ENCODE peak calls at places on chromosomes 2 and 18, in eight cellular contexts. Z is fibroblast of lung; U is lower lobe of right lung; Q is psoas muscle; F is GM23248; E is CD8-positive, alpha-beta memory T cell; I is breast epithelium; C is cardiac muscle cell. W is an unnamed sample.
A peak's percentile ranks its signal among the peaks of the same experiment; 100 is the strongest.

GRCh38 chr2:217399288-217399687 is 539.4 kb upstream of the TNP1 start:
- DNase-seq in I (no peak), E (no peak), C (no peak), Q (no peak), U (no peak), F (peak; percentile 61), Z (peak; percentile 95), W (no peak)

GRCh38 chr2:52862801-52863200 is 904.8 kb upstream of the CHAC2 start:
- DNase-seq in C (no peak), Q (no peak), U (no peak), F (peak; percentile 14), E (no peak), Z (peak; percentile 87), I (no peak), W (no peak)

GRCh38 chr18:42039396-42039795 is 84.4 kb downstream of the PIK3C3 start:
- DNase-seq in F (no peak), U (no peak), C (no peak), Z (no peak), I (no peak), E (no peak), Q (no peak), W (no peak)

GRCh38 chr2:69375494-69376353 is 11.3 kb downstream of the GFPT1 start:
- DNase-seq in C (peak; percentile 58), Z (peak; percentile 27), I (no peak), F (peak; percentile 63), Q (no peak), E (no peak), U (no peak), W (no peak)

GRCh38 chr2:19576411-19576810 is 218.0 kb upstream of the OSR1 start:
- DNase-seq in F (no peak), I (no peak), Z (no peak), U (no peak), Q (no peak), C (no peak), E (no peak), W (no peak)

GRCh38 chr2:81073412-81073811 is 768.9 kb upstream of the LRRTM1 start:
- DNase-seq in U (no peak), Z (no peak), I (no peak), E (no peak), Q (no peak), C (no peak), F (no peak), W (no peak)

GRCh38 chr2:144832048-144832447 is 312.1 kb upstream of the ZEB2 start:
- DNase-seq in E (no peak), Q (no peak), C (peak; percentile 13), U (no peak), F (no peak), I (no peak), Z (no peak), W (no peak)

GRCh38 chr18:58669731-58670379 is 1.4 kb upstream of the MALT1 start:
- DNase-seq in F (peak; percentile 59), I (no peak), Q (no peak), C (no peak), Z (peak; percentile 92), E (no peak), U (no peak), W (no peak)

GRCh38 chr18:987325-988186 is 82.9 kb downstream of the ADCYAP1 start:
- DNase-seq in F (peak; percentile 60), I (no peak), Q (no peak), Z (peak; percentile 95), U (no peak), E (no peak), C (peak; percentile 92), W (no peak)

GRCh38 chr2:105179469-105180372 is 61.8 kb upstream of the GPR45 start:
- DNase-seq in E (no peak), Z (peak; percentile 84), I (no peak), F (peak; percentile 75), U (peak; percentile 54), Q (no peak), C (peak; percentile 87), W (peak; percentile 31)

GRCh38 chr2:227052879-227053278 is 111.1 kb downstream of the COL4A4 start:
- DNase-seq in E (no peak), C (no peak), I (no peak), F (no peak), Q (no peak), U (no peak), Z (no peak), W (no peak)

DNA sequence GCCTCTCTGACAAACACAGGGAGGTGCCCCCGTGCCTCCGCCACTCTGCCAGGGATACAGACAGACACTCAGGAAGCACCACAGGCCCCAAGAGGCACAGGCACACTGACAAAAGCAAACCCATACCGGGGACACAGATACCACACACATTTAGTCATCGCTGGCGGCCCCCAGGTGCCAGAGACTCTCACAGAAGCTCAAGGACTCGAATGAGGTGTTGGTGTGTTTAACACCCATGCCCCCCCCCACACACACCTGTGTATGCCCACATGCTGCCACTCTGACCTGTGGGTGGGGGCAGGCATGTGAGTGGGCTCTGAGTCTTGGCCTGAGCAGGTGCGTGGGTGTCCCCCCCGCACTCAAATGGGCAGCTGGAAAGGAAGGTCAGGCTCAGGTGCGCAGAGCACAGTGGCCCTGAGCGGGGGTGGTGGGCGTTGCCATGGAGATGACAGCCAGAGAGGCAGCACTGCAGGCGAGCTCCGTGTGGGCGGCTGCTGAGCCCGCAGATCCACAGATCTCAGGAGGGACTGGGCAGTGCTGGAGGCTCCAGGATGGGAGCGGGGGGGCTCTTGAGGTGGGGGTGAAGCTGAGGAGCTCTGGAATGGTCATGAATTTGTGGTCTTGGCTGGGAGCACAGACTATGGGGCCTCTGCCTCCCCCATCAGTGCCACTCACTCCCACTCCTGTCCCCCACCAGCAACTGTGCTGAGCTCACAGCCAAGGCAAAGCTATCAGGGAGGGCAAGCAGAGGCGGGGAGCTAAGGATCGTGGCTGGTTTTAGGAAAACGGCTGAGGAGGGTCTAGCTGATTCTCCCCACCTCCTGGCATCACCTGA is 73.9 kb upstream of the TAF1B start:
- DNase-seq in Z (peak; percentile 57), F (no peak), E (no peak), Q (no peak), I (peak; percentile 48), C (no peak), U (no peak), W (no peak)
- H3K4me1 ChIP-seq in Z (peaks cover 17% of the 10 kb centered on the region), F (peaks cover 27% of the 10 kb centered on the region), E (peaks cover 15% of the 10 kb centered on the region), Q (peaks cover 16% of the 10 kb centered on the region), I (peaks cover 7% of the 10 kb centered on the region), C (peaks cover 7% of the 10 kb centered on the region), U (peaks cover 29% of the 10 kb centered on the region), W (no peaks in the 10 kb centered on the region)

DNA sequence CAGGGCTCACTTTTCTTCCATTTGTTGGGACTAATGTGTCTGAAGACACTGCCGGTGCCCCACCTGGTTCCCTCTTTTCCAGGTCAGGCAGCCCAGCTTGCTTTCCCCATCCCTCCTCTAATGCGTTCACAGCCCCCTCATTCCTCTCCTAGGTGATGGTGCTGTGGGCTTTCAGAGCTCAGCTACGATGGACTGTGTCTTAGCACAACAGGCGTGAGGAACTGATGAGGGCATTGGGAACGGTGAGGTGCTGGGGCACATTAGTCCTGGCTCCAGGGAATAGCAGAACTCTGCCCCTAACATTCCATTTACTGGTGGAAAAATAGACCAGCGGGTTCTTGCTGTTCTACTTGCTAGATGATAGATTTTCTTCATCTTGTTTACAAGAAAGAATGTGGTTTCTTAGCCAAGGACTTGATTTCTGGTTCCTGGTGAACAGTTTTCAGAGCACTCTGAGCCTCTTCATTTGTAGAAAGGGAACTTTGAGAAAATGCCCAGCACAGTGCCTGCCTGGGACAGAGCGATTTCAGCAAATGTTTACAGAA is 42.4 kb downstream of the LDLRAD4 start:
- DNase-seq in Q (no peak), I (no peak), Z (no peak), E (no peak), U (no peak), F (no peak), C (no peak), W (peak; percentile 7)
- H3K4me1 ChIP-seq in Q (peaks cover 66% of the 10 kb centered on the region), I (peaks cover 22% of the 10 kb centered on the region), Z (no peaks in the 10 kb centered on the region), E (peaks cover 18% of the 10 kb centered on the region), U (peaks cover 30% of the 10 kb centered on the region), F (no peaks in the 10 kb centered on the region), C (peaks cover 4% of the 10 kb centered on the region), W (peaks cover 28% of the 10 kb centered on the region)

GRCh38 chr2:85709385-85709784 is 15.2 kb downstream of the GNLY start:
- DNase-seq in E (no peak), U (no peak), Z (no peak), C (peak; percentile 46), F (peak; percentile 46), Q (no peak), I (no peak), W (no peak)
- H3K4me1 ChIP-seq in E (peaks cover 7% of the 10 kb centered on the region), U (peaks cover 100% of the 10 kb centered on the region), Z (peaks cover 13% of the 10 kb centered on the region), C (peaks cover 11% of the 10 kb centered on the region), F (peaks cover 20% of the 10 kb centered on the region), Q (peaks cover 77% of the 10 kb centered on the region), I (peaks cover 4% of the 10 kb centered on the region), W (peaks cover 63% of the 10 kb centered on the region)

GRCh38 chr2:74003494-74004211 is 18.9 kb downstream of the TET3 start:
- DNase-seq in E (no peak), F (peak; percentile 91), Z (peak; percentile 81), I (no peak), Q (peak; percentile 66), U (no peak), C (peak; percentile 70), W (no peak)

GRCh38 chr2:74001781-74002514 is 17.2 kb downstream of the TET3 start:
- DNase-seq in I (peak; percentile 46), F (no peak), Z (no peak), U (no peak), E (no peak), C (no peak), Q (no peak), W (no peak)

GRCh38 chr2:74001121-74001520 is 16.4 kb downstream of the TET3 start:
- DNase-seq in U (no peak), Q (no peak), F (peak; percentile 39), Z (no peak), I (peak; percentile 2), E (no peak), C (no peak), W (no peak)

GRCh38 chr2:74004212-74005182 is 19.8 kb downstream of the TET3 start:
- DNase-seq in F (peak; percentile 22), Z (no peak), Q (no peak), U (no peak), E (no peak), C (no peak), I (no peak), W (no peak)

GRCh38 chr2:74002515-74003391 is 18.0 kb downstream of the TET3 start:
- DNase-seq in Z (peak; percentile 84), E (peak; percentile 76), C (peak; percentile 90), U (peak; percentile 88), Q (peak; percentile 90), I (peak; percentile 70), F (peak; percentile 96), W (peak; percentile 73)
- H3K4me1 ChIP-seq in Z (peaks cover 39% of the 10 kb centered on the region), E (peaks cover 35% of the 10 kb centered on the region), C (peaks cover 29% of the 10 kb centered on the region), U (peaks cover 54% of the 10 kb centered on the region), Q (peaks cover 10% of the 10 kb centered on the region), I (peaks cover 30% of the 10 kb centered on the region), F (peaks cover 37% of the 10 kb centered on the region), W (peaks cover 39% of the 10 kb centered on the region)

DNA sequence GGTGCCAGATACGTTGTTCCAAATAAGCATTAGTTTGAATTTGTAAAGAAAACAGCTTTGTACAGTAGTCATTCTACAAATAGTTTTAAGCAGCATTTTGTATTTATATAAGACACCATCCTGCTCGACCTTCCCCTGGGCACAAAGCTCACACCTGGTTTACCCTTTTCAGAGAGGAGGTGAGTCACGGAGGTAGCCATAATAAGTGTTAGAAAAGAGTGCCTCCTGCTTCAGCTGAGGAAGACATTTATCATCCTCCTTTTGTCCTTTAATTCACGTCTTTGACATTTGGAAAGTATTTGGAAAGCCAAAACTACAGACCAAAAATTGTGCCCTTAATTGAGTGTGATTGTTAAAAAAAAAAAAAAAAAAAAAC is 6.8 kb downstream of the RAB12 start:
- DNase-seq in Z (peak; percentile 45), I (no peak), E (no peak), C (no peak), Q (no peak), U (no peak), F (peak; percentile 46), W (no peak)
- H3K4me1 ChIP-seq in Z (peaks cover 11% of the 10 kb centered on the region), I (peaks cover 18% of the 10 kb centered on the region), E (peaks cover 26% of the 10 kb centered on the region), C (peaks cover 5% of the 10 kb centered on the region), Q (peaks cover 71% of the 10 kb centered on the region), U (peaks cover 64% of the 10 kb centered on the region), F (peaks cover 38% of the 10 kb centered on the region), W (peaks cover 46% of the 10 kb centered on the region)